ENCODE peak calls at places on chromosomes 7 and 10, in ten cellular contexts. X is NCI-H1417 treated with DMSO at 0.1 percent for 48 hours; T is brain microvascular endothelial cell; H is choroid plexus epithelial cell; I is CD4-positive, alpha-beta T cell; E is mucosa of descending colon; K is stimulated activated CD8-positive, alpha-beta memory T cell treated with anti-CD3 and anti-CD28 coated beads, Interleukin-2, amount 100 ng/mL, for 48 hours; D is Daoy; S is dorsolateral prefrontal cortex; Y is A549. C is an unnamed sample.

GRCh38 chr10:103542764-103543616 is 49.5 kb downstream of the NEURL1 start:
- DNase-seq in X (peak; percentile 12), T (peak; percentile 12), H (peak; percentile 66), I (no peak), E (no peak), K (peak; percentile 17), D (peak; percentile 46), S (peak; percentile 54), Y (peak; percentile 48), C (peak; percentile 39)

GRCh38 chr7:2492038-2492437 is 15.8 kb upstream of the GRIFIN start:
- DNase-seq in X (no peak), T (no peak), H (no peak), I (no peak), E (no peak), K (no peak), D (no peak), S (no peak), Y (no peak), C (no peak)

GRCh38 chr7:100893318-100893895 is 2.3 kb downstream of the ACHE start:
- DNase-seq in X (no peak), T (no peak), H (no peak), I (no peak), E (no peak), K (no peak), D (no peak), S (no peak), Y (no peak), C (no peak)

GRCh38 chr7:99366646-99367045 is 7.9 kb upstream of the ARPC1B start:
- DNase-seq in X (no peak), T (no peak), H (no peak), I (no peak), E (no peak), K (no peak), D (no peak), S (no peak), Y (no peak), C (no peak)

GRCh38 chr7:135718794-135719436 is 9.1 kb downstream of the SLC13A4 start:
- DNase-seq in X (no peak), T (no peak), H (no peak), I (no peak), E (no peak), K (no peak), D (no peak), S (no peak), Y (no peak), C (no peak)

GRCh38 chr7:152076324-152076821 is 50.9 kb downstream of the GALNT11 start:
- DNase-seq in X (no peak), T (no peak), H (peak; percentile 47), I (no peak), E (no peak), K (no peak), D (peak; percentile 17), S (no peak), Y (peak; percentile 50), C (no peak)

GRCh38 chr7:137005873-137006272 is 137.4 kb downstream of the CHRM2 start:
- DNase-seq in X (no peak), T (no peak), H (no peak), I (no peak), E (no peak), K (no peak), D (no peak), S (no peak), Y (no peak), C (no peak)

GRCh38 chr7:73892003-73892975 is 31.3 kb downstream of the TMEM270 start:
- DNase-seq in X (no peak), T (peak; percentile 50), H (peak; percentile 55), I (no peak), E (no peak), K (no peak), D (peak; percentile 82), S (no peak), Y (no peak), C (no peak)

GRCh38 chr10:110618206-110618605 is 25.9 kb upstream of the RBM20 start:
- DNase-seq in X (no peak), T (no peak), H (no peak), I (no peak), E (no peak), K (no peak), D (no peak), S (no peak), Y (no peak), C (no peak)

GRCh38 chr7:26233902-26234511 is 32.5 kb downstream of the CBX3 start:
- DNase-seq in X (no peak), T (no peak), H (no peak), I (no peak), E (no peak), K (no peak), D (no peak), S (no peak), Y (no peak), C (no peak)

GRCh38 chr10:46253076-46254006 is 33.5 kb upstream of the ANTXRL start:
- DNase-seq in X (no peak), T (no peak), H (no peak), I (no peak), E (no peak), K (no peak), D (no peak), S (no peak), Y (no peak), C (no peak)